ENCODE peak calls at places on chromosomes 13 and 19, in eight cellular contexts. One of them, this sample, is unnamed. For H3K27me3, the result is how much of the 10 kb centered on the place peaks cover.

GRCh38 chr13:23849670-23850069 is 39.5 kb downstream of the MIPEP start:
- DNase-seq in lower lobe of right lung: no peak
- DNase-seq in cardiac muscle cell: no peak
- DNase-seq in fibroblast of lung: no peak
- DNase-seq in Panc1: no peak
- DNase-seq in spleen: no peak
- DNase-seq in sigmoid colon: no peak
- DNase-seq in H9: no peak
- DNase-seq in this sample: no peak

GRCh38 chr13:79647518-79647917 is 166.6 kb downstream of the NDFIP2 start:
- DNase-seq in spleen: no peak
- DNase-seq in Panc1: no peak
- DNase-seq in fibroblast of lung: no peak
- DNase-seq in sigmoid colon: no peak
- DNase-seq in lower lobe of right lung: no peak
- DNase-seq in cardiac muscle cell: no peak
- DNase-seq in H9: no peak
- DNase-seq in this sample: no peak

GRCh38 chr13:80603351-80603750 is 262.4 kb upstream of the SPRY2 start:
- DNase-seq in lower lobe of right lung: no peak
- DNase-seq in Panc1: no peak
- DNase-seq in sigmoid colon: no peak
- DNase-seq in cardiac muscle cell: peak
- DNase-seq in fibroblast of lung: no peak
- DNase-seq in H9: no peak
- DNase-seq in spleen: no peak
- DNase-seq in this sample: no peak

GRCh38 chr13:79423801-79424642 is 18.0 kb upstream of the RBM26 start:
- DNase-seq in Panc1: no peak
- DNase-seq in fibroblast of lung: peak
- DNase-seq in cardiac muscle cell: peak
- DNase-seq in sigmoid colon: no peak
- DNase-seq in lower lobe of right lung: no peak
- DNase-seq in spleen: no peak
- DNase-seq in H9: no peak
- DNase-seq in this sample: no peak

GRCh38 chr13:79212064-79212619 is 193.9 kb downstream of the RBM26 start:
- DNase-seq in fibroblast of lung: no peak
- DNase-seq in lower lobe of right lung: no peak
- DNase-seq in sigmoid colon: no peak
- DNase-seq in Panc1: no peak
- DNase-seq in cardiac muscle cell: no peak
- DNase-seq in spleen: no peak
- DNase-seq in H9: no peak
- DNase-seq in this sample: no peak

GRCh38 chr13:26132756-26133155 is 80.9 kb upstream of the SHISA2 start:
- DNase-seq in fibroblast of lung: peak
- DNase-seq in sigmoid colon: no peak
- DNase-seq in lower lobe of right lung: no peak
- DNase-seq in Panc1: no peak
- DNase-seq in spleen: no peak
- DNase-seq in H9: no peak
- DNase-seq in cardiac muscle cell: peak
- DNase-seq in this sample: no peak

GRCh38 chr13:113129480-113129879 is 6.9 kb downstream of the F10 start:
- DNase-seq in Panc1: no peak
- DNase-seq in cardiac muscle cell: no peak
- DNase-seq in spleen: peak
- DNase-seq in sigmoid colon: no peak
- DNase-seq in lower lobe of right lung: peak
- DNase-seq in fibroblast of lung: no peak
- DNase-seq in H9: peak
- DNase-seq in this sample: no peak

GRCh38 chr19:48487944-48488343 is 18.8 kb downstream of the CYTH2 start:
- DNase-seq in cardiac muscle cell: peak
- DNase-seq in sigmoid colon: no peak
- DNase-seq in Panc1: peak
- DNase-seq in spleen: no peak
- DNase-seq in lower lobe of right lung: no peak
- DNase-seq in fibroblast of lung: peak
- DNase-seq in H9: no peak
- DNase-seq in this sample: no peak

GRCh38 chr19:48290341-48290922 is 20.6 kb downstream of the ZNF114 start:
- DNase-seq in H9: peak
- DNase-seq in fibroblast of lung: peak
- DNase-seq in Panc1: no peak
- DNase-seq in cardiac muscle cell: peak
- DNase-seq in sigmoid colon: no peak
- DNase-seq in spleen: no peak
- DNase-seq in lower lobe of right lung: no peak
- DNase-seq in this sample: no peak

GRCh38 chr13:113468461-113469147 is 15.3 kb upstream of the ADPRHL1 start:
- DNase-seq in H9: no peak
- DNase-seq in sigmoid colon: no peak
- DNase-seq in spleen: no peak
- DNase-seq in lower lobe of right lung: no peak
- DNase-seq in Panc1: no peak
- DNase-seq in cardiac muscle cell: no peak
- DNase-seq in fibroblast of lung: no peak
- DNase-seq in this sample: no peak

GRCh38 chr13:71218960-71219359 is 648.0 kb downstream of the DACH1 start:
- DNase-seq in fibroblast of lung: no peak
- DNase-seq in cardiac muscle cell: no peak
- DNase-seq in Panc1: no peak
- DNase-seq in spleen: no peak
- DNase-seq in sigmoid colon: no peak
- DNase-seq in lower lobe of right lung: no peak
- DNase-seq in H9: no peak
- DNase-seq in this sample: no peak
- TF ChIP-seq CTCF in fibroblast of lung: peak
- TF ChIP-seq CTCF in cardiac muscle cell: no peak
- TF ChIP-seq CTCF in Panc1: peak
- TF ChIP-seq CTCF in spleen: no peak
- TF ChIP-seq CTCF in sigmoid colon: no peak
- TF ChIP-seq CTCF in lower lobe of right lung: no peak
- TF ChIP-seq CTCF in H9: peak
- TF ChIP-seq CTCF in this sample: no peak

GRCh38 chr19:41569481-41570150 is 6.3 kb upstream of the CEACAM21 start:
- DNase-seq in fibroblast of lung: no peak
- DNase-seq in lower lobe of right lung: no peak
- DNase-seq in cardiac muscle cell: no peak
- DNase-seq in Panc1: no peak
- DNase-seq in H9: no peak
- DNase-seq in spleen: no peak
- DNase-seq in sigmoid colon: no peak
- DNase-seq in this sample: no peak

GRCh38 chr19:41564515-41565383 is 11.2 kb upstream of the CEACAM21 start:
- DNase-seq in cardiac muscle cell: no peak
- DNase-seq in fibroblast of lung: no peak
- DNase-seq in Panc1: no peak
- DNase-seq in lower lobe of right lung: no peak
- DNase-seq in spleen: no peak
- DNase-seq in H9: peak
- DNase-seq in sigmoid colon: no peak
- DNase-seq in this sample: no peak

GRCh38 chr19:41563847-41564514 is 12.0 kb upstream of the CEACAM21 start:
- DNase-seq in cardiac muscle cell: no peak
- DNase-seq in H9: peak
- DNase-seq in lower lobe of right lung: no peak
- DNase-seq in fibroblast of lung: no peak
- DNase-seq in Panc1: no peak
- DNase-seq in spleen: no peak
- DNase-seq in sigmoid colon: no peak
- DNase-seq in this sample: peak

GRCh38 chr19:41570179-41570578 is 5.8 kb upstream of the CEACAM21 start:
- DNase-seq in cardiac muscle cell: no peak
- DNase-seq in spleen: no peak
- DNase-seq in fibroblast of lung: no peak
- DNase-seq in sigmoid colon: no peak
- DNase-seq in H9: no peak
- DNase-seq in Panc1: no peak
- DNase-seq in lower lobe of right lung: no peak
- DNase-seq in this sample: no peak

DNA sequence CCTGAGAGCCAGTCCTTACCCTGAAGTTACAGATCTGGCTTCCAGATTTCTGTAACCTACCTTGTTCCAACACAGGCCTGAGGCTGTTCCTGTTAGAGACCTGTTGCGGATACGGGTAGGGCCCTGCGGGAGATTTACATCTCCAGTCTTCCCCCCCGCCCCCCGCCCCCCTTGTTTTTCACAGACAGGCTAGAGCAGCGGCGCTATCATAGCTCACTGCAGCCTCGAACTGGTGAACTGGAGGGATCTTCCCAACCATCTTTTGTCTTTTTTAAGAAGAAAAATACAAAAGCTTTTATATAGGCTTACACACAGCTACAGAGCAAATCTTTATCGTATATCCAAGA is 10.6 kb upstream of the CEACAM21 start:
- DNase-seq in H9: no peak
- DNase-seq in Panc1: no peak
- DNase-seq in sigmoid colon: no peak
- DNase-seq in lower lobe of right lung: no peak
- DNase-seq in cardiac muscle cell: no peak
- DNase-seq in fibroblast of lung: no peak
- DNase-seq in spleen: no peak
- DNase-seq in this sample: no peak
- H3K27me3 ChIP-seq in H9: under half
- H3K27me3 ChIP-seq in Panc1: under half
- H3K27me3 ChIP-seq in sigmoid colon: under half
- H3K27me3 ChIP-seq in lower lobe of right lung: under half
- H3K27me3 ChIP-seq in cardiac muscle cell: under half
- H3K27me3 ChIP-seq in fibroblast of lung: under half
- H3K27me3 ChIP-seq in spleen: under half
- H3K27me3 ChIP-seq in this sample: under half

DNA sequence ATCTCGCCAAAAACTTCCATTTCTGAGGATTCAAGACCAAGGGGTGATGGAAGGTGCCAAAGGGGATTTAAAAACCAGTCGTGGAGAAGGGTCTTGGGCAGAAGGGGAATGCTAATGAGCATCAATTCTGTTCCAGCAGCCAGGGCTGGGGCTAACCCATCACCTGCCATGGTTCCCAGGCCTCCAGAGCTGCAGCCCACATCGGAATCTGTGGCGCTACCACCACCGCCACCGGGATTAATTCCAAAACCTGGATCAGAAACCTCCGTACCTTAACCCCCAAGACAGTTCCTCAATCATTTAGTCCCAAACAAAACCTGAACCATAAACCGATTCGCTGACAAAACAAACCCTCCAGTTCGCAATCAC is 591 bp downstream of the ZNF615 start:
- DNase-seq in H9: peak
- DNase-seq in fibroblast of lung: peak
- DNase-seq in sigmoid colon: no peak
- DNase-seq in cardiac muscle cell: peak
- DNase-seq in lower lobe of right lung: no peak
- DNase-seq in spleen: no peak
- DNase-seq in Panc1: no peak
- DNase-seq in this sample: no peak
- H3K27ac ChIP-seq in H9: no peak
- H3K27ac ChIP-seq in fibroblast of lung: peak
- H3K27ac ChIP-seq in sigmoid colon: peak
- H3K27ac ChIP-seq in cardiac muscle cell: peak
- H3K27ac ChIP-seq in lower lobe of right lung: peak
- H3K27ac ChIP-seq in spleen: peak
- H3K27ac ChIP-seq in Panc1: peak
- H3K27ac ChIP-seq in this sample: peak

GRCh38 chr19:27774337-27774736 is 1438.6 kb downstream of the UQCRFS1 start:
- DNase-seq in fibroblast of lung: no peak
- DNase-seq in lower lobe of right lung: no peak
- DNase-seq in Panc1: no peak
- DNase-seq in H9: peak
- DNase-seq in spleen: no peak
- DNase-seq in cardiac muscle cell: no peak
- DNase-seq in sigmoid colon: no peak
- DNase-seq in this sample: no peak
- TF ChIP-seq CTCF in fibroblast of lung: peak
- TF ChIP-seq CTCF in lower lobe of right lung: no peak
- TF ChIP-seq CTCF in Panc1: peak
- TF ChIP-seq CTCF in H9: peak
- TF ChIP-seq CTCF in spleen: no peak
- TF ChIP-seq CTCF in cardiac muscle cell: peak
- TF ChIP-seq CTCF in sigmoid colon: no peak
- TF ChIP-seq CTCF in this sample: no peak

GRCh38 chr13:46490129-46490528 is 62.8 kb upstream of the LRCH1 start:
- DNase-seq in H9: no peak
- DNase-seq in cardiac muscle cell: no peak
- DNase-seq in Panc1: no peak
- DNase-seq in fibroblast of lung: no peak
- DNase-seq in sigmoid colon: no peak
- DNase-seq in spleen: no peak
- DNase-seq in lower lobe of right lung: no peak
- DNase-seq in this sample: no peak
- H3K27me3 ChIP-seq in H9: under half
- H3K27me3 ChIP-seq in cardiac muscle cell: under half
- H3K27me3 ChIP-seq in Panc1: under half
- H3K27me3 ChIP-seq in fibroblast of lung: under half
- H3K27me3 ChIP-seq in sigmoid colon: under half
- H3K27me3 ChIP-seq in spleen: under half
- H3K27me3 ChIP-seq in lower lobe of right lung: under half
- H3K27me3 ChIP-seq in this sample: under half

GRCh38 chr13:29674532-29674931 is 79.0 kb upstream of the SLC7A1 start:
- DNase-seq in lower lobe of right lung: no peak
- DNase-seq in Panc1: no peak
- DNase-seq in fibroblast of lung: peak
- DNase-seq in cardiac muscle cell: no peak
- DNase-seq in sigmoid colon: no peak
- DNase-seq in H9: no peak
- DNase-seq in spleen: no peak
- DNase-seq in this sample: no peak
- H3K27ac ChIP-seq in lower lobe of right lung: no peak
- H3K27ac ChIP-seq in Panc1: no peak
- H3K27ac ChIP-seq in fibroblast of lung: no peak
- H3K27ac ChIP-seq in cardiac muscle cell: no peak
- H3K27ac ChIP-seq in sigmoid colon: no peak
- H3K27ac ChIP-seq in H9: no peak
- H3K27ac ChIP-seq in spleen: no peak
- H3K27ac ChIP-seq in this sample: no peak

GRCh38 chr19:2950286-2951124 is 5.7 kb upstream of the ZNF77 start:
- DNase-seq in sigmoid colon: peak
- DNase-seq in spleen: peak
- DNase-seq in Panc1: peak
- DNase-seq in cardiac muscle cell: peak
- DNase-seq in lower lobe of right lung: peak
- DNase-seq in fibroblast of lung: peak
- DNase-seq in H9: peak
- DNase-seq in this sample: peak

GRCh38 chr19:2957160-2957559 is 12.4 kb upstream of the ZNF77 start:
- DNase-seq in H9: no peak
- DNase-seq in sigmoid colon: no peak
- DNase-seq in fibroblast of lung: no peak
- DNase-seq in Panc1: no peak
- DNase-seq in spleen: no peak
- DNase-seq in cardiac muscle cell: no peak
- DNase-seq in lower lobe of right lung: no peak
- DNase-seq in this sample: no peak

GRCh38 chr19:2949939-2950285 is 5.1 kb upstream of the ZNF77 start:
- DNase-seq in H9: no peak
- DNase-seq in fibroblast of lung: peak
- DNase-seq in cardiac muscle cell: peak
- DNase-seq in Panc1: no peak
- DNase-seq in sigmoid colon: no peak
- DNase-seq in spleen: no peak
- DNase-seq in lower lobe of right lung: no peak
- DNase-seq in this sample: no peak

GRCh38 chr19:2952953-2953481 is 8.2 kb upstream of the ZNF77 start:
- DNase-seq in spleen: no peak
- DNase-seq in Panc1: no peak
- DNase-seq in cardiac muscle cell: no peak
- DNase-seq in fibroblast of lung: peak
- DNase-seq in H9: no peak
- DNase-seq in sigmoid colon: no peak
- DNase-seq in lower lobe of right lung: peak
- DNase-seq in this sample: no peak
- TF ChIP-seq CTCF in spleen: no peak
- TF ChIP-seq CTCF in Panc1: no peak
- TF ChIP-seq CTCF in cardiac muscle cell: no peak
- TF ChIP-seq CTCF in fibroblast of lung: no peak
- TF ChIP-seq CTCF in H9: peak
- TF ChIP-seq CTCF in sigmoid colon: no peak
- TF ChIP-seq CTCF in lower lobe of right lung: no peak
- TF ChIP-seq CTCF in this sample: no peak